ENCODE peak calls at places on chromosomes 13 and 19, in seven cellular contexts. U, J, R, B, I, S and F are unnamed samples.

GRCh38 chr19:19461306-19461670 is 54.1 kb downstream of the TSSK6 start:
- DNase-seq in U (no peak), J (no peak), R (no peak), B (no peak), I (no peak), S (no peak), F (no peak)

GRCh38 chr13:43167058-43167457 is 143.7 kb downstream of the DNAJC15 start:
- DNase-seq in U (no peak), J (no peak), R (no peak), B (no peak), I (no peak), S (no peak), F (no peak)

GRCh38 chr13:105083986-105084385 is 1451.5 kb downstream of the EFNB2 start:
- DNase-seq in U (no peak), J (no peak), R (no peak), B (no peak), I (no peak), S (no peak), F (no peak)

GRCh38 chr13:44231786-44232516 is 141.7 kb upstream of the SERP2 start:
- DNase-seq in U (peak), J (no peak), R (peak), B (peak), I (no peak), S (no peak), F (peak)

GRCh38 chr19:17441241-17442135 is 7.0 kb downstream of the TMEM221 start:
- DNase-seq in U (no peak), J (peak), R (no peak), B (no peak), I (no peak), S (no peak), F (peak)

GRCh38 chr19:3178377-3178972 is at the start of gene S1PR4:
- DNase-seq in U (peak), J (no peak), R (peak), B (no peak), I (no peak), S (peak), F (no peak)

GRCh38 chr13:86002921-86003488 is 203.8 kb upstream of the SLITRK6 start:
- DNase-seq in U (no peak), J (no peak), R (no peak), B (no peak), I (no peak), S (no peak), F (no peak)

GRCh38 chr19:30718728-30719127 is 346.5 kb downstream of the ZNF536 start:
- DNase-seq in U (peak), J (no peak), R (no peak), B (no peak), I (no peak), S (no peak), F (peak)

GRCh38 chr13:89627991-89628390 is 1719.5 kb upstream of the MIR17HG start:
- DNase-seq in U (no peak), J (no peak), R (no peak), B (no peak), I (no peak), S (no peak), F (peak)

GRCh38 chr19:10861118-10861651 is 10.2 kb upstream of the CARM1 start:
- DNase-seq in U (no peak), J (peak), R (no peak), B (no peak), I (no peak), S (no peak), F (no peak)

GRCh38 chr19:4454952-4455738 is 2.4 kb downstream of the UBXN6 start:
- DNase-seq in U (no peak), J (peak), R (no peak), B (peak), I (no peak), S (no peak), F (peak)

GRCh38 chr13:44004881-44005280 is 125.2 kb downstream of the LACC1 start:
- DNase-seq in U (no peak), J (no peak), R (no peak), B (no peak), I (peak), S (no peak), F (peak)

GRCh38 chr19:43441736-43442135 is 23.7 kb downstream of the LYPD3 start:
- DNase-seq in U (no peak), J (no peak), R (no peak), B (no peak), I (no peak), S (no peak), F (no peak)

GRCh38 chr13:98112456-98112855 is 30.4 kb upstream of the FARP1 start:
- DNase-seq in U (no peak), J (no peak), R (no peak), B (no peak), I (no peak), S (no peak), F (no peak)

GRCh38 chr19:35785087-35785627 is 9.8 kb downstream of the ARHGAP33 start:
- DNase-seq in U (no peak), J (no peak), R (no peak), B (no peak), I (no peak), S (no peak), F (no peak)

GRCh38 chr19:23203841-23204344 is 46.3 kb downstream of the ZNF724 start:
- DNase-seq in U (no peak), J (peak), R (no peak), B (peak), I (no peak), S (no peak), F (no peak)

GRCh38 chr19:30694156-30694555 is 322.0 kb downstream of the ZNF536 start:
- DNase-seq in U (no peak), J (no peak), R (no peak), B (no peak), I (no peak), S (no peak), F (no peak)

GRCh38 chr13:25423831-25424230 is 52.1 kb downstream of the ATP8A2 start:
- DNase-seq in U (no peak), J (no peak), R (no peak), B (no peak), I (no peak), S (no peak), F (no peak)

DNA sequence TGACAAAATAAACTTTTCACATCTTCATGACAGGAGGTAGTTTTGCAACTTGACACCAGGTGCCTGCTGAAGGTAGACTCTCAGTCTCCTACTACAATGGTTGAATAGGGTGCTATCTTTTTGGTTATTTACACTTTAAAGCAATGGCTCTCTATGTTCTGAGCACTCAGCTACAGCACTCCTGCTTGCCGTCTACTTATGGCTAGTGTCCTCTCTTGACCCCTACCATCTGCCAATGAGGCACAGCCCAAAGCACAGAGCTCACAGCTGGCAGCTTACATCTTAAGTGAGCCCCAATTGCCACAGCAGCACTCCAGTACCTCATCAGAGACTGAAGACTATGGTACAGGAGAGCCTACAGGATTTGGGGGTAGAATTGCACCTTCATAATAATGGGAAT is 11.4 kb downstream of the ZNF708 start:
- DNase-seq in U (no peak), J (no peak), R (no peak), B (no peak), I (no peak), S (no peak), F (no peak)
- TF ChIP-seq CTCF in U (no peak), J (no peak), R (no peak), B (no peak), I (no peak), S (no peak), F (no peak)

GRCh38 chr19:40797166-40797962 is 1.6 kb upstream of the EGLN2 start:
- DNase-seq in U (no peak), J (no peak), R (no peak), B (no peak), I (no peak), S (no peak), F (no peak)
- H3K27ac ChIP-seq in U (peak), J (peak), R (peak), B (no peak), I (peak), S (peak), F (peak)

DNA sequence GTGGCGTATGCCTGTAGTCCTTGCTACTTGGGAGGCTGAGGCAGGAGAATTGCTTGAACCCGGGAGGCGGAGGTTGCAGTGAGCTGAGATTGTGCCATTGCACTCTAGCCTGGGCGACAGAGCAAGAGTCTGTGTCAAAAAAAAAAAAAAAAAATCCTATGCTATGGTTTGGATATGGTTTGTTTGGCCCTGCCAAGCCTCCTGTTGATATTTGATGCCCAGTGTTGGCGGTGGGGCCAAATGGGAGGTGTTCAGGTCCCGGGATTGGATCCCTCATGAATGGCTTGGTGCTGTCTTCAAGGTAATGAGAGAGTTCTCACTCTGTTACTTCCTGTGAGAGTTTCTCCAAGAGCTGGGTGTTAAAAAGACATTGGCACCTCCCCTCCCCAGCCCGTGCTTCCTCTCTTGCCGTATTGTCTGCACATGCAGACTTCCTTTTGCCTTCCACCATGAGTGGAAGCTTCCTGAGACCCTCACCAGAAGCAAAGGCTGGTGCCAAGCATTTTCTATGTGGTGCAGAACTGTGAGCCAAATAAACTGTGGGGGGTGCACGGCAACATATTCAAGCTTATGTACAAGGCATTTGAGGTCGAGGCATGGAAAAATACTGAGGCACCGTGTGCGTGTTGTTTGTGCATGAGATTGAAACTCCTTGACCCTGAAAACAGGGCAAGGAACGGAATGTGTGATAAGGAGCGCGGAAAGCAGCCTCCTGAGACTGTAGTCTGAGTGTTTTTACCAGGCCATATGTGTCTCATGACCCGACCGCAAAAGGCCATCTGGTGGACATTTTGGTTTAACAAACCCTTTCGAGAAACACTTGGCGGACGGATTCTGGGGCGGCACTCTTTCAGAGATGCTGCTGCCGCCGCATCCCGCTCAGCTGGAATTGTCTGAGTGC is 7.3 kb downstream of the SIGLEC9 start:
- DNase-seq in U (no peak), J (peak), R (peak), B (no peak), I (no peak), S (peak), F (no peak)
- TF ChIP-seq CTCF in U (no peak), J (no peak), R (peak), B (no peak), I (no peak), S (no peak), F (no peak)

DNA sequence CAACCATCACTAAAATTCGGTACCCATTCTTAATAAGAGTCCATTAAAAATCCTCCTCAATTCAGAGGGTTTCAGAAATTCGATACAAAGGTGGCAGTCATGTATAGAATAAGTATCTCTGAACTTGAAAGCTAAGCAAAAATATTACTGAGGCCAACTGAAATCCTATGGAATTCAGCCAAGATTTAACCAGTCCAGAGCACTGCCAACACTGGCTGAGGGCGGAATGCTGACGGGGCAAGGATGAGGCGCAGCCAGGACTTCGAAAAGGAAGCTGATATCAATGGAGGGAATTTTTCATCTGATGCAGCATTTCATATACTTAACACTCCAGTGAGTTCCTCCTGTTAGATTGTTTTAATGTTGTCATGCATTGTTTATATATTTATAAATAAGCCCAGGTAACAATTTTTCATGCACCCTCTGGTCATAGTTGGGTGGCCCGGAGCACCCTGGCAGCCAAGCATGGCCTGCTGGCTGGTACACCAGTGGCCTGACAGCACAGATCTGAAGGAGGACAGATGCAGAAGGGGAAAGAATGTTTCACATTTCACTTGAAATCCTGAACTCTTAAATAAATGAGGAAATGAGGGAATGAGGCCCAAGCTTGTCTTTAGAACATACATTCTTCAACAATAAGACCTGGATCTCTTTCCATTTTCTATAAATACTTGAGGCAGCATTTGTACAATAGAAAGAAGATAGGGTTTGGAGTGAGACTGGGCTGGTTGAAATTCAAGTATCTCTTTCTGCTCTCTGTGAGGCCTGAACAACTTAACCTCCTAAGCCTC is 41.5 kb downstream of the WDFY2 start:
- DNase-seq in U (peak), J (peak), R (no peak), B (no peak), I (no peak), S (no peak), F (peak)
- H3K27ac ChIP-seq in U (no peak), J (no peak), R (no peak), B (no peak), I (no peak), S (peak), F (peak)

GRCh38 chr13:80337706-80338105 is 3.2 kb downstream of the SPRY2 start:
- DNase-seq in U (no peak), J (no peak), R (no peak), B (no peak), I (no peak), S (no peak), F (no peak)

GRCh38 chr13:80339578-80339840 is 1.4 kb downstream of the SPRY2 start:
- DNase-seq in U (no peak), J (no peak), R (no peak), B (no peak), I (no peak), S (no peak), F (peak)

GRCh38 chr13:80340643-80341097 is 256 bp downstream of the SPRY2 start:
- DNase-seq in U (no peak), J (no peak), R (no peak), B (no peak), I (no peak), S (no peak), F (peak)

GRCh38 chr13:80339841-80340642 is 884 bp downstream of the SPRY2 start:
- DNase-seq in U (peak), J (peak), R (peak), B (peak), I (no peak), S (peak), F (peak)

DNA sequence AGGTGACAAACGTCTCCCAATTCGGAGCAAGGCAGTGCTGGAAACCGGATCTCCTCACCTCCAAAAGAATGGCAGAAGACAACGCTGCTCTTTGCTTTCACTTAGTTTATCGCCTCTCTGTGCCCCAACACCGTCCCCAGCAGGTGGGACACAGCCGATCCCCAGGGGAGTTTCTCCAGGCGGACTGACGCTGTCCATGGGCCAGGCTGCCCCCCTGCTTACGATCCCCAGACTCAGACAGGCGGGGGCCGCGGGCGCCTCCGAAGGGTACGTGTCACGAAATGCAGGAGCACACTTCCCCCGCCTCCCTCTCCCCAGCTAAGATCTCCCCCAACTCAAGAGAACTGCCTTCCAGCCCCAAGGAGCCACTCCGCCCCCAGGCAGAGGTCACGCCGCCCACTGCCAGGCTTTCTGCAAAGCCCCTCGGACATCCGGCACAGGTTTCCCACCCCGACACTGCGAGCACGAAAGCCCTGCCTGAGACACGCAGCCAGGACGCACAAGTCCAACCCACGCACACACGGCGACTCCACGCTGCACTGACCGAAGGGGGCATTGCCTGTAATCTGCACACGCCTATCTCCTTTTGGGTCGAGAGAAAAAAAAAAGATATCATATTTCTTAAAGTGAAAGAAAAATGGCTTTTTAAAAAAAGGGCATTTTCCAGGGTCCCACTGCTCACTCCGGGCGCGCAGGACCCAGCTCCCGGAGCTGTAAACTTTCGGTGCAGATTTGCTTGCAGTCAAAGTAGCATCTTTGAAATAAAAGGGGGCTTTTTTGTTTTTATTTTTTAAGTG is 1.9 kb downstream of the SPRY2 start:
- DNase-seq in U (peak), J (peak), R (peak), B (peak), I (peak), S (peak), F (peak)
- TF ChIP-seq CTCF in U (peak), J (no peak), R (peak), B (peak), I (no peak), S (no peak), F (peak)

DNA sequence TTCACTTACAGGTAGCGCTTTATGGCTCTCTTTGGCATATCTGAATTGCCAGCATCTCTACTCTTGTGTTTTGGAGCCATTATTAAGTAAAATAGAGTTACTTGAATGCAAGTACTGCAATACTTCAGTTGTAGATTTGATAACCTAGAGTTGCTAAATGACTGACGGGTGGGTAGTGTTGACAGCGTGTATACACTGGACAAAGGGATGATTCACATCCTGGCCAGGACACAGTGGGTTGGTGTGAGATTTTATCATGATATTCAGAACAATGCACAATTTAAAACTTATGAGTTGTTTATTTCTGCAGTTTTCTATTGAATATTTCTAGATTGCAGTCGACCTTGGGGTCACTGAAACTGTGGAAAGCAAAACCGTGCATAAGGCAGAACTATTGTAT is 44.5 kb downstream of the NDFIP2 start:
- DNase-seq in U (no peak), J (no peak), R (no peak), B (no peak), I (no peak), S (no peak), F (peak)
- H3K27ac ChIP-seq in U (no peak), J (no peak), R (no peak), B (no peak), I (no peak), S (no peak), F (no peak)

DNA sequence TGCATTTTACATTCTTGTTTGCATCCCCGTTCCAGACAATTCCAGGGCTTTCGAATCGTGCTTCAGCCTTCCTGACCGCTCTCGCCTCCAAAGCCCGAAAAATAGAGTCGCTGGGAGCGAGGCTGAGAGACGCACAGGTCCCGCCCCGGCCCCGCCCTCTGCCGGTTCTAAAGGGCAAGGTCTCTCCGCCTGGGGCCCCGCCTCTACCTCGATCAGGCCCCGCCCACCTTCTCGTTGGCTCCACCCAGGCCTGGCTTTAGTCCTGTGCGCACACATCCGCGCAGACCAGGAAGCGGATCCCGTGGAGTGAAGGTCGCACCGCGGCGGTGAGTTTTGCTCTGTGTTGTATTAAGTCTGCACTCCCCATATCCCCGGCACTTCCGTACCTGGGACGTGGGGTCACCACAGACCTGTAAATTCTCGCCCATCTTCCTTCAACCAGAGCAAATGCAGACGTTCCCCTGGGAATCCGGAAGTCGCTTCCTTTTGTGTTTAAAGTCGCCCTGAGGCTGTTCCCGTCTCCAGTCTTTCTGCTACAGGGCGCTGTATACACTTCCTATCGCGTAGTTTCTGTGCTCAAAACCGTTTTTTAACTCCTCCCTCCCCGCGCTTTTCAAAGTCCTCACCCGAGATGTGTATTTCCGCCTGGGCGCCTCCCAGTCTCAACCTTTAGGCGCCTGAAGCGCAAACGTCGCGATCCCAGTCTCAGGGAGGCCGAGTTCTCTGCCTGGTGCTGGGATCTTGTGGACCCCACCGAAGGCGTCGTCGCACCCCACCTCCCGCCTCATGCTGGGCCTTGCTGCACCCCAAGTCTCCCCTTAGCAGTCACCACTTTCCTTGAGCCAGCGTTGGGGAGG is at the start of gene ZNF701:
- DNase-seq in U (peak), J (peak), R (peak), B (peak), I (peak), S (peak), F (peak)
- TF ChIP-seq CTCF in U (peak), J (peak), R (peak), B (peak), I (peak), S (peak), F (no peak)

GRCh38 chr13:110197471-110197870 is 109.5 kb downstream of the COL4A1 start:
- DNase-seq in U (no peak), J (no peak), R (no peak), B (no peak), I (no peak), S (no peak), F (no peak)
- H3K27ac ChIP-seq in U (no peak), J (no peak), R (no peak), B (no peak), I (peak), S (no peak), F (no peak)